ENCODE peak calls at places on chromosomes 16 and 17, in nine cellular contexts. Y is MM.1S, C is psoas muscle, K is left ventricle myocardium inferior, M is lung, X is H1, Q is heart left ventricle, L is neural progenitor cell, F is GM23248. W is an unnamed sample. For H3K36me3 and H3K27me3, the result is how much of the 10 kb centered on the place peaks cover.

GRCh38 chr17:77332981-77333685 is 192.4 kb downstream of the SEC14L1 start:
- DNase-seq in M (peak), Y (no peak), X (no peak), F (peak), L (no peak), C (no peak), Q (no peak), K (no peak), W (peak)

GRCh38 chr16:53626816-53627215 is 76.8 kb downstream of the RPGRIP1L start:
- DNase-seq in M (no peak), Y (no peak), C (no peak), Q (no peak), K (no peak), L (no peak), F (no peak), X (no peak), W (no peak)

GRCh38 chr17:64270885-64271284 is 7.8 kb upstream of the TEX2 start:
- DNase-seq in X (no peak), L (no peak), K (no peak), M (no peak), F (no peak), C (no peak), Q (no peak), Y (peak), W (no peak)

GRCh38 chr17:82414548-82415281 is 3.4 kb upstream of the HEXD start:
- DNase-seq in C (peak), M (peak), K (peak), Q (peak), Y (peak), F (peak), L (peak), X (peak), W (peak)

GRCh38 chr17:42111901-42112551 is 488 bp downstream of the DHX58 start:
- DNase-seq in Y (no peak), M (no peak), F (peak), L (no peak), X (no peak), Q (no peak), K (no peak), C (no peak), W (no peak)

GRCh38 chr16:28181557-28181914 is 30.2 kb downstream of the XPO6 start:
- DNase-seq in X (no peak), M (peak), C (peak), Q (peak), F (peak), L (no peak), Y (no peak), K (no peak), W (no peak)

GRCh38 chr17:4968916-4969550 is 1.4 kb upstream of the SPAG7 start:
- DNase-seq in Y (no peak), M (no peak), X (no peak), C (peak), F (peak), K (no peak), L (peak), Q (no peak), W (peak)

GRCh38 chr16:27781195-27781524 is 231.2 kb downstream of the KATNIP start:
- DNase-seq in X (no peak), L (no peak), Q (peak), Y (no peak), F (peak), K (peak), C (peak), M (no peak), W (no peak)

DNA sequence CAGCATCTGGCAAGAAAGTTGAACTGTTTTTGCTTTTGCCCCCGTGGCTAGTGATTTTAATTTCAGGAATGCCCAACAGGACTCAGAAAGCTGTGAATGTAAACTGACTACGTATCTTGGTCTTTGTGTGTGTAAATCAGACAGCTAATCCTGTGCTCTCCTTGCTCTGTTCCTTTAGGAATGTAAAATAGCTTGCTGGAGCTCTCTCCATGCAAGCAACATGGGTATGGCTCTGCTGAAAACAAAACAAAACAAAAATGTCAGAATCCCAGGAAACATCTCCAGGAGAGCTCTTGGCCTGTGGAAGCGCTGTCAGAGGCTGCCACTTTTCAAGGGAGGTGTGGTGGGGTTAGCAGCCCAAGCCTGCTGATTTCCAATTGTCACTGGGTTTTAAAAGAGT is 161.8 kb upstream of the NOG start:
- DNase-seq in K (no peak), Q (no peak), M (no peak), X (no peak), F (peak), Y (no peak), C (no peak), L (peak), W (no peak)
- H3K27ac ChIP-seq in K (no peak), Q (no peak), M (no peak), X (no peak), F (no peak), Y (no peak), C (no peak), L (no peak), W (no peak)

GRCh38 chr17:7850118-7850504 is 4.8 kb upstream of the TMEM88 start:
- DNase-seq in Q (no peak), F (no peak), Y (no peak), K (no peak), L (no peak), C (no peak), M (no peak), X (no peak), W (no peak)
- H3K36me3 ChIP-seq in Q (under half), F (under half), Y (under half), K (half or more), L (under half), C (half or more), M (half or more), X (under half), W (under half)

GRCh38 chr17:48730240-48730550 is 1.6 kb upstream of the HOXB13 start:
- DNase-seq in C (no peak), X (no peak), K (no peak), M (no peak), F (no peak), Q (no peak), L (no peak), Y (no peak), W (no peak)

GRCh38 chr17:48732688-48733629 is 4.4 kb upstream of the HOXB13 start:
- DNase-seq in Q (no peak), F (no peak), M (no peak), K (no peak), C (no peak), Y (no peak), X (no peak), L (peak), W (no peak)

GRCh38 chr17:48733632-48734327 is 5.2 kb upstream of the HOXB13 start:
- DNase-seq in M (no peak), Y (no peak), X (no peak), K (no peak), F (no peak), Q (no peak), C (no peak), L (peak), W (no peak)

GRCh38 chr17:48729335-48730239 is 1.0 kb upstream of the HOXB13 start:
- DNase-seq in M (no peak), L (no peak), C (no peak), Y (no peak), Q (no peak), F (no peak), X (no peak), K (no peak), W (no peak)

DNA sequence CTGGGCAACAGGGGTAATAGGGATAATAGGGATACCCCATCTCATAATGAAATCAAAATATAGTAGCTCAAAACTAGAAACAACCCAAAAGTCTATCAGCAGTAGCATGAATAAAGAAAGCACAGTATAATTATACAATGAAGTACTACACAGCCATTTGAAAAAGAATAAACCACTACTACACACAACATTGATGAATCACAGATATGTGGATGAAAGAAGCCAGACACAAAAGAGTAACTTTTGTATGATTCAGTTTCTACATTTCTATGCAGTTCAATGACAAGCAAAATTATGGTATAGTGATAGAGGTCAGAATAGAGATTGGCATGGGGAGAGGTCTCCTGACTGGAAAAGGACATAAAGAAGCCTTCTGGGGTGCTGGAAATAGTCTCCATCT is 2.8 kb upstream of the HOXB13 start:
- DNase-seq in L (no peak), Q (no peak), X (no peak), M (no peak), Y (no peak), C (no peak), F (no peak), K (no peak), W (no peak)
- H3K27me3 ChIP-seq in L (half or more), Q (half or more), X (half or more), M (under half), Y (half or more), C (under half), F (half or more), K (half or more), W (half or more)

DNA sequence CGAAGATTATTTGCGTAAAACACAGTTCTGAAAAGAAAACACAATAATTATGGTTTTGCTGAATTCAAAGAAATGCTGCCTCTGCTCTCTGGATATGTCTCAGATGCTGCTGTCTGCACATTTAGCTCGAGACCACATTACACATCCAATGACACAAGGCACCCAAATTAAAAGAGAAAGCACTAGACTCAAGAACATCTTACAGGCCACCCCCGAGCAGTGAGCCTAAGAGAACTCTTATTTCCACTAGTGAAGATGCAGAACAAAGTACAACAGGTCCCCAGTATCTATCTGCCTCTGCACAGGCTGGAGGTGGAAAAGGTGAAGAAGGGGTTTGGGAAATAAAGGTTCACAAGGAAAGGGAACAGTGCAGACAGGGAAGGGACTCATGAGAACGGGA is 33.5 kb downstream of the GRB2 start:
- DNase-seq in F (no peak), X (no peak), Q (no peak), K (no peak), L (no peak), M (no peak), C (no peak), Y (no peak), W (peak)
- H3K27ac ChIP-seq in F (no peak), X (no peak), Q (no peak), K (no peak), L (no peak), M (no peak), C (no peak), Y (no peak), W (no peak)

GRCh38 chr16:58280146-58280845 is 14.5 kb downstream of the PRSS54 start:
- DNase-seq in C (no peak), L (no peak), Q (no peak), K (no peak), Y (no peak), F (no peak), M (no peak), X (no peak), W (no peak)
- H3K36me3 ChIP-seq in C (under half), L (under half), Q (under half), K (under half), Y (under half), F (under half), M (under half), X (under half), W (under half)

GRCh38 chr16:1121601-1122000 is 25.6 kb upstream of the C1QTNF8 start:
- DNase-seq in X (no peak), C (no peak), L (no peak), K (no peak), Y (no peak), Q (no peak), F (no peak), M (no peak), W (no peak)
- H3K27me3 ChIP-seq in X (under half), C (under half), L (under half), K (half or more), Y (half or more), Q (under half), F (under half), M (under half), W (under half)

W was measured in CD4-positive, CD25-positive, alpha-beta regulatory T cell.